ENCODE peak calls at places on chromosome X, in four cellular contexts. D is testis, B is breast epithelium, Z is ovary. J is an unnamed sample.

GRCh38 chrX:124341361-124342132 is 4.8 kb upstream of the SH2D1A start:
- DNase-seq in D (no peak), Z (no peak), B (no peak), J (no peak)

GRCh38 chrX:147875866-147876596 is 35.7 kb upstream of the FMR1 start:
- DNase-seq in Z (no peak), B (no peak), D (no peak), J (no peak)

GRCh38 chrX:34943235-34943634 is 639 bp downstream of the FAM47B start:
- DNase-seq in D (no peak), B (no peak), Z (no peak), J (no peak)

GRCh38 chrX:105451426-105451825 is 230.9 kb upstream of the TEX13A start:
- DNase-seq in D (no peak), Z (no peak), B (no peak), J (no peak)

GRCh38 chrX:15653961-15654360 is 10.6 kb downstream of the CLTRN start:
- DNase-seq in B (no peak), Z (no peak), D (no peak), J (no peak)

GRCh38 chrX:72041901-72042859 is 89.5 kb downstream of the RTL5 start:
- DNase-seq in Z (peak; percentile 46), B (no peak), D (peak; percentile 26), J (no peak)

GRCh38 chrX:66635360-66635759 is 3.5 kb downstream of the EDA2R start:
- DNase-seq in D (no peak), B (no peak), Z (no peak), J (no peak)

GRCh38 chrX:44946771-44947170 is 73.8 kb downstream of the KDM6A start:
- DNase-seq in Z (no peak), B (no peak), D (no peak), J (no peak)

GRCh38 chrX:131170148-131170547 is 112.0 kb downstream of the ARHGAP36 start:
- DNase-seq in D (no peak), B (no peak), Z (no peak), J (no peak)

GRCh38 chrX:130566028-130566683 is 164.4 kb downstream of the RBMX2 start:
- DNase-seq in Z (no peak), D (no peak), B (no peak), J (no peak)

GRCh38 chrX:40088299-40088625 is 9.5 kb downstream of the BCOR start:
- DNase-seq in B (no peak), D (no peak), Z (no peak), J (no peak)

GRCh38 chrX:28205905-28206304 is 224.7 kb upstream of the DCAF8L1 start:
- DNase-seq in D (no peak), Z (no peak), B (no peak), J (no peak)

DNA sequence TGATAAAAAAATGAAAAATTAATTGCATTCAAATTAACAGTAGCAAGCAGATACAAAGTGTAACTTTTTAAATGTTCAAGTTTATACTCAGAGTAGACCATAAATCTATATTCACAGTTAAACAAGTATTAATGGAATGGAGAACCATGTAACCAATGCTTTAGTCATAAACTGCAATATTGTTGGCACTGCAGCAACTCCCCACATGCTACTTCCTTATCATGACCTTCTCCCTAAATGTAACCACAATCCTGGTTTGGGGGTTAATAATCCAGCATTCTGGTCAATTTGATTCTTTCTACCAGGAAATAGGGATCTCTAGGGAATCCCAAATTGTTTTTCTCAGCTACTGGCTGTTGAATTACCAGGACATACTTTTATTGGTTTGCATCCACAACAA is 223.9 kb upstream of the DCAF8L1 start:
- DNase-seq in Z (no peak), B (no peak), D (no peak), J (no peak)
- TF ChIP-seq POLR2A in Z (no peak), B (no peak), D (no peak), J (no peak)

GRCh38 chrX:17550011-17550410 is 175.0 kb downstream of the NHS start:
- DNase-seq in Z (no peak), D (no peak), B (no peak), J (no peak)

GRCh38 chrX:17552251-17552650 is 177.3 kb downstream of the NHS start:
- DNase-seq in D (no peak), B (no peak), Z (no peak), J (no peak)

GRCh38 chrX:17549005-17549685 is 174.1 kb downstream of the NHS start:
- DNase-seq in Z (no peak), B (no peak), D (no peak), J (no peak)

GRCh38 chrX:17553961-17554482 is 179.0 kb downstream of the NHS start:
- DNase-seq in B (no peak), Z (no peak), D (no peak), J (no peak)

DNA sequence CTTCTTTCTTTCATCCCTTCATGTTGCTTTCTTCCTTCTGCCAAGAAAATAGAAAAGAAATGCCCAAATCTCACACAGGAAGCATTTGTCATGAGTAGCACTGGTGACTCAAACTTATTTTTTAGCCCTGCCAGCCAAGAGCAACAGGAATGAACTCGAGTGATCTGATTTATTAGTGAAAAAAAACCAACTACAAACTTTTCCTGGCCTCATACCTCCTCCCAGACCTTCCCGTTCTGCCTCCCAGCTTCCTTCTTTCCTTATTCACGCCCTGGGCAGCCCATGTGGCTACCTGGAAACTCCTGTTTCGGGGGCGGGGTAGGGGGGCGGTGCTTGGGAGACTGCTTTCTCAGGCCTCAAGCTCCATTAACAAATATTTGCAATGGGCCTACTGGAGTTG is 178.5 kb downstream of the NHS start:
- DNase-seq in D (no peak), Z (no peak), B (no peak), J (peak; percentile 51)
- H3K27ac ChIP-seq in D (no peak overlapping the region), Z (no peak overlapping the region), B (no peak overlapping the region), J (peak overlapping the region; percentile 32)

DNA sequence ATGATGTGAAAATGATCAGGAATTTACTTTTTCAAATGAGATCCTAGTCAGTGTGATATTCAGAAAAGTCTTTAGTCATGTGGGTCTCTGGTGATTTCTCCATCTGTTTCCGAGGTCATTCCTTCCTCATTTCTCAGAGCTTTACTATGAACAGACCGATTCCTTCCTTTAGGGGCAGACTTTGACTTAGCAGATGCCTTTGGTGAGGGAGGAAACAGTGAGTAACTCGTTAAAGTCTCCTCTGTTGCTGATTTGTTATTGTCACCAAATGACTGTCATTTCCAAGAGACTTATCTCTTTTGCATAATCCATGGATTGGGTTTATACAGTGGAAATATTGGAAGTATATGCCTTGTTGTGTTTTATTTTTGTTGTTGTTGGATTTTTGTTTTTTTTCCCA is 76.2 kb upstream of the CD99 start:
- DNase-seq in D (no peak), Z (no peak), B (no peak), J (peak; percentile 22)
- H3K36me3 ChIP-seq in D (no peaks in the 10 kb centered on the region), Z (no peaks in the 10 kb centered on the region), B (no peaks in the 10 kb centered on the region), J (peaks cover 4% of the 10 kb centered on the region)

DNA sequence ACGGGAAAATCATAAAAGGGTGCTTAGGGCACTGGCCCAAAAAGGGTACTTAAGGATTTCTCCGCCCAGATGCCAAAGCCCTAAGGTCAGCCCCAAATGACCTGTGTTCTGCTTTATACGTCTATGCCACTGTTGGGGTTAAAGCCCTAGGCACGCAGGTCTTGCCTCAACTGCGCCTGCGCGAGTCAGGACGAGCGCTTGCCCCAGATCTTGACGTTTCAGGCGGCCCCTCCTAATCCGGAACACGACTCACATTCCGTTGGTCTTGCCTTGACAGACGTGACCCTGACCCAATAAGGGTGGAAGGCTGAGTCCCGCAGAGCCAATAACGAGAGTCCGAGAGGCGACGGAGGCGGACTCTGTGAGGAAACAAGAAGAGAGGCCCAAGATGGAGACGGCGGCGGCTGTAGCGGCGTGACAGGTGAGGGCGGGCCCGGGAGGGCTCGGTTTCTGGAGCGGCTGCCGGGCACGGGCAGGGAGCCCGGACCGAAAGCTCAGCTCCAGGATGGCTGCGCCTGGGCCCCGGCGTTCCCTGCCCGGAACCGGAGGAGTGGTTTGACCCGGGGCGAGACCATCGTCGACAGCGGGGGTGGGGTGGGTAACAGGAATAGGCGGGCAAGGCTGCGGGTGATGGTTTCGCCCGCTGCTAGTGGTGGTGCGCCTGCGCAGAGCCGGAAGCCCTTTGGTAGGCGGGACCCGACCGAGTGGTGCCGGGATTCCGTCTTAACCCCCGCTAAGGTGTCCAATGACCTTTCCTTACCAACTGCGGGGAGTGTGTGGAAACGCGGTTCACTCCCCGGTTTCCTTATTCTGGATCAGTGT is at the start of gene ARAF:
- DNase-seq in Z (peak; percentile 96), D (peak; percentile 97), B (peak; percentile 98), J (peak; percentile 97)
- TF ChIP-seq POLR2A in Z (peak; percentile 77), D (no peak), B (no peak), J (peak; percentile 40)

DNA sequence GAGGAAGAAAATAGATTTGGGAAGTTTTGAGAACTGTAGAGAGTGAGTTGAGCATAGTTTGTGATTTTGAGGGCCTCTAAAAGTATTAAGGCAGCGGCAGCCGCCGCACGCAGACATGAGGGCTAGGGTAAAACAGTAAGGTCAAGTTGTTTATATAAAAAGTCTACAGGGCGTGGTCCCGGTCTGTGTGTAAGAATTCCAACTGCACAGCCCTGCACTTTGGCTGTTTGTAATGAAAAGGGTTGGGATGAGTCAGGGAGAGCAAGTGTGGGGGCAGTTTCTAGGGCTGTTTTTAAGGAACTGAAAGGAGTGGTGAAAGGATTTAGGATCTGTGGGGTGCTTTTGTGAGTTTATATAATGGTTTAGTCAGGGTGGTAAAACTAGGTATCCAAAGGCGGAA is 55.0 kb downstream of the BEX3 start:
- DNase-seq in D (no peak), B (no peak), Z (no peak), J (no peak)
- H3K27ac ChIP-seq in D (no peak overlapping the region), B (no peak overlapping the region), Z (no peak overlapping the region), J (no peak overlapping the region)

DNA sequence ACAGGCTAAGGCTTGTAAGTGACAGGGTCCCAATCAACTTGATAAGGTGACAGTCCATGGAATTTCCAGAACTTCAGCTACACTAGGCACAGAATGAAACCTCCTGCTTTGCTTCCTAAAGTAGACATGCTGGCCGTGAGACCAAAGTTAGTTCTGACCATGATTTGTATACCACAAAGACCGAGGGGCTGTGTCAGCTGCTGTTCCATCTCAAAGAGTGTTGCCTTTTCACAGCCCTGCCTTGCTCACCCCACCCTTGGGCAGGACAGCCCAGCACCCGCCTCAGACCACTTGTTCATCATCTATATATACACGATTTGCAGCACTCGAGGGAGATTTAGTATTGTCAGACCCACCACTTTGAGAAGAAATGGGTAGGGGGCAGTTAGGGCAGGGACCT is 5.3 kb downstream of the IDS start:
- DNase-seq in B (no peak), Z (no peak), D (no peak), J (no peak)
- H3K36me3 ChIP-seq in B (no peaks in the 10 kb centered on the region), Z (no peaks in the 10 kb centered on the region), D (no peaks in the 10 kb centered on the region), J (peaks cover 40% of the 10 kb centered on the region)

GRCh38 chrX:1542994-1543725 is 6.2 kb upstream of the P2RY8 start:
- DNase-seq in Z (no peak), B (no peak), D (no peak), J (no peak)
- TF ChIP-seq POLR2A in Z (no peak), B (no peak), D (no peak), J (no peak)

DNA sequence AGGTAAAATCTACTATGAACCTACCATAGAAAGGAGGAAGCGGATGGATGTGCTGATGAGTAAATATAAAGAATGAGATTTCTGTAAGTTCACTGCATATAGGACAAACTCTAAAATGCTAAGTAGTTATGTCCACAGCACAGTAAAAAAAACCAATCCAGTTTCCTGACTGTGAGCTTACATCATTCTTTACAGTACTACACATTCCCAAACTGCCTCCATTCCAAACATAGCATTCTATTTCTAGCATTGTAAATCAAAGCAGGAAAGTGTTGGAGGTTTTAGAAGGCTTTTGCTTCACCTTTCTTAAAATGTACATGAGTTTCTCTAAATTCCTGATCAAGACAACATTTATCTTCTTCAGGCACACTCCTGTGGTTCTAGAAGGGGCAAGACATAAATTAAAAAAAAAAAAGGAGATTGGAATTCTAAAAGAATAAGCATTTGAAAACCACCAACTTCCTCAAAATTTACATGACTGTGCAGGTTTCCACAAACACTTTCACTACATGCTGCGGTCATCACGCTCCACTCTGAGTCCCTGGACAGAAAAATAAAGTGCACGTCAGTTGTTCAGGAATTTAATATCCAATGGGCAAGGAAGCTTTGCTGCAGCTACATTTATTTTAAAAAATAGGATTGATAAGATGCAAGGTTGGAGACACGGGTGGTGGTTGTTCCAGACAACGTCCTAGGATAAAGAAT is 297.6 kb upstream of the STS start:
- DNase-seq in Z (no peak), B (no peak), D (no peak), J (no peak)
- H3K27ac ChIP-seq in Z (no peak overlapping the region), B (no peak overlapping the region), D (no peak overlapping the region), J (no peak overlapping the region)

GRCh38 chrX:115311139-115311538 is 21.6 kb downstream of the LUZP4 start:
- DNase-seq in B (no peak), D (no peak), Z (no peak), J (no peak)
- H3K36me3 ChIP-seq in B (no peaks in the 10 kb centered on the region), D (no peaks in the 10 kb centered on the region), Z (no peaks in the 10 kb centered on the region), J (no peaks in the 10 kb centered on the region)

J was measured in adrenal gland.